ENCODE peak calls at places on chromosomes 5 and 9, in ten cellular contexts. L is CD8-positive, alpha-beta memory T cell; R is PC-3; Q is tibial artery; T is SJCRH30; K is cardiac muscle cell; G is GM23338; Y is psoas muscle; U is kidney; P is uterus. A is an unnamed sample. For H3K4me1 and H3K36me3, the result is how much of the 10 kb centered on the place peaks cover.

GRCh38 chr9:87517732-87518131 is 20.1 kb downstream of the DAPK1 start:
- DNase-seq in K (no peak), L (no peak), R (no peak), P (no peak), Q (no peak), T (no peak), G (no peak), U (no peak), Y (no peak), A (no peak)

GRCh38 chr9:134187821-134188420 is 23.6 kb upstream of the RNU6ATAC start:
- DNase-seq in L (no peak), Q (peak), G (no peak), T (no peak), R (no peak), P (no peak), K (no peak), Y (no peak), U (peak), A (peak)

GRCh38 chr9:33187519-33188218 is 20.5 kb upstream of the B4GALT1 start:
- DNase-seq in U (no peak), Y (peak), K (peak), L (no peak), Q (no peak), T (peak), R (no peak), P (peak), G (no peak), A (no peak)

GRCh38 chr9:91426123-91426745 is 2.6 kb upstream of the NFIL3 start:
- DNase-seq in T (no peak), K (peak), L (peak), R (peak), P (no peak), Q (no peak), Y (no peak), U (no peak), G (peak), A (no peak)

GRCh38 chr9:79985276-79985675 is 413.5 kb downstream of the TLE4 start:
- DNase-seq in Q (no peak), P (no peak), T (no peak), G (no peak), K (no peak), R (no peak), Y (no peak), U (no peak), L (no peak), A (no peak)

GRCh38 chr5:151733727-151734408 is 24.6 kb downstream of the ATOX1 start:
- DNase-seq in U (no peak), R (no peak), Y (no peak), T (no peak), P (no peak), Q (no peak), L (no peak), G (no peak), K (no peak), A (no peak)

GRCh38 chr9:126561582-126561981 is 52.1 kb upstream of the LMX1B start:
- DNase-seq in Y (no peak), U (no peak), G (no peak), Q (no peak), T (no peak), P (no peak), K (peak), L (no peak), R (no peak), A (no peak)

GRCh38 chr5:145812877-145813276 is 22.3 kb downstream of the PRELID2 start:
- DNase-seq in P (no peak), L (no peak), Q (no peak), R (no peak), Y (no peak), U (no peak), G (no peak), T (no peak), K (no peak), A (no peak)

DNA sequence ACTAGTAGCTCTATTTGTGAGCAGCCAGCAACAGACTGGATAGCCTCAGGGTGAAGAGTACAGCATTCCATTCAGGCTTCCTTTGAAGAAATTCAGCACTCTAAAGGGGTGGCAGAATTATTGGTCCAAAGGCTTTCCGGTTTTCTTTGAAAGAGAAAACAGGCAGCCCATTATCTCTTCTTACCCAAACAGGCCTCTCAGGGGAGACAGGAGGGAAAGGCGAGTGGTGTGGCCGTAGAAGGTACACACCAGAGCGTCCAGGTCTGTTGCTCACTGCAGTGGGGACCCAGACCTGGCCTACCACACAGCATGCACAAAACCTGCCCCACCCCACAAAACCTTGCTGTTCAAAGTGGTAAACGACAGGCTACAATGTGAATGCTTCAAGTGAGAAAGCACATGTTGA is 83.3 kb downstream of the ZNF608 start:
- DNase-seq in P (no peak), Y (no peak), Q (no peak), T (peak), K (no peak), G (peak), R (no peak), U (no peak), L (no peak), A (no peak)
- H3K4me1 ChIP-seq in P (under half), Y (half or more), Q (under half), T (half or more), K (half or more), G (half or more), R (under half), U (half or more), L (under half), A (half or more)

GRCh38 chr9:71269859-71270258 is 148.4 kb upstream of the TRPM3 start:
- DNase-seq in P (no peak), K (no peak), Y (no peak), L (no peak), U (no peak), R (no peak), G (no peak), T (no peak), Q (no peak), A (no peak)

GRCh38 chr9:71271602-71272001 is 150.2 kb upstream of the TRPM3 start:
- DNase-seq in K (no peak), L (no peak), R (no peak), P (no peak), Q (no peak), T (no peak), Y (no peak), G (no peak), U (no peak), A (no peak)

GRCh38 chr9:71268871-71269640 is 147.6 kb upstream of the TRPM3 start:
- DNase-seq in Y (no peak), T (no peak), K (no peak), L (no peak), Q (no peak), U (no peak), G (no peak), R (no peak), P (no peak), A (no peak)

GRCh38 chr9:71273613-71274012 is 152.2 kb upstream of the TRPM3 start:
- DNase-seq in R (no peak), P (no peak), Q (no peak), G (no peak), L (no peak), Y (no peak), U (no peak), T (no peak), K (no peak), A (no peak)

DNA sequence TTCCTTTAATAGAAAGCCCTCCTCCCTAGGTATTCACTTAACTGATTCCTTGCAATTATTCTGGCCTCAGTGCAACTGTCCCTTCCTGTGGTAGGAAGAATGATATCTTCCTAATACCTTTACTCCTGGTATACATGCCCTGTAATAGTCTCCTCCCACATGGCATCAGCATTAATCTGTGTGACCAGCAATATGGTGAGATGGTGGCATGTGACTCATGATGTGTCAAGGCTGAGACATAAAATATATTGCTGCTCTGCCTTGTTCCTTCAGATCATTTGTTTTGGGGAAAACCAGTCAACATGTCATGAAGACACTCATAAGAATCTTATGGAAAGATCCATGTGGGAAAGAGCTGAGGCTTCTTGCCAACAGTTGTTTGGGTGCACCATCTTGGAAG is 149.1 kb upstream of the TRPM3 start:
- DNase-seq in T (no peak), Q (no peak), G (no peak), R (peak), U (no peak), Y (no peak), K (no peak), L (no peak), P (no peak), A (no peak)
- H3K36me3 ChIP-seq in T (under half), Q (under half), G (under half), R (under half), U (under half), Y (under half), K (under half), L (under half), P (under half), A (under half)

GRCh38 chr5:119333421-119333851 is 22.4 kb upstream of the TNFAIP8 start:
- DNase-seq in K (no peak), Y (no peak), U (no peak), Q (no peak), T (no peak), G (no peak), R (no peak), L (no peak), P (no peak), A (no peak)
- H3K4me1 ChIP-seq in K (under half), Y (under half), U (under half), Q (half or more), T (under half), G (under half), R (under half), L (half or more), P (under half), A (under half)

GRCh38 chr9:23665635-23666034 is 160.4 kb downstream of the ELAVL2 start:
- DNase-seq in U (no peak), G (no peak), T (no peak), Q (no peak), R (no peak), L (no peak), Y (no peak), P (no peak), K (no peak), A (no peak)
- H3K36me3 ChIP-seq in U (under half), G (under half), T (half or more), Q (under half), R (under half), L (under half), Y (under half), P (under half), K (under half), A (under half)

DNA sequence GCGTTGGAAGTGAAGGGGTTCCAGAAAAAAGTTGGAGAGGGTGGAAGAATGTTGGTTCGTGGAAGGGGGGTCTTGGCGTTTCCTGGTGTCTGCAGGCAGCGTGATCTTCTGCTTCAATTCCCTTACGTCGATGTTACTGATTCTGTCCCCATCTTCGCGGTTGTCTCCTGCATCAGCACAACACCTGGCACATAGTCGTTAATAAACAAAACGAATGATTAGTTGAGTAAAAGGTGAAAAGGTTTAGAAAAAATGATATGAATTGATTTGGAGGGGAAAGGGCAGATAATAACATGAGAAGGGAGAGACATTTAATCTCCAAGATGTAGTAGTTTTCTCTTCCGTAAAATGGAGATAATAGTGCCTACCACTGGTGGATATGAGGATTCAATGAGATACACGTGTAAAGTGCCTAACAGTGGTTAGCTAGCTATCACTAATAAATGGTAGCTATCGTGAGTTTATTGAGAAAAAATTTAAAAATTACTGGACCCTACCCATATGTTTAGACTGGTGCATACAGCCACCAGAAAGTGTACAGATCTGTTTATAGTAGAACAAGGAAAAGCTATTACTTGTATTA is 556 bp downstream of the MTREX start:
- DNase-seq in G (no peak), Q (no peak), P (no peak), R (no peak), U (no peak), L (no peak), Y (no peak), T (peak), K (peak), A (no peak)
- H3K4me1 ChIP-seq in G (under half), Q (half or more), P (under half), R (under half), U (under half), L (half or more), Y (half or more), T (under half), K (under half), A (half or more)

DNA sequence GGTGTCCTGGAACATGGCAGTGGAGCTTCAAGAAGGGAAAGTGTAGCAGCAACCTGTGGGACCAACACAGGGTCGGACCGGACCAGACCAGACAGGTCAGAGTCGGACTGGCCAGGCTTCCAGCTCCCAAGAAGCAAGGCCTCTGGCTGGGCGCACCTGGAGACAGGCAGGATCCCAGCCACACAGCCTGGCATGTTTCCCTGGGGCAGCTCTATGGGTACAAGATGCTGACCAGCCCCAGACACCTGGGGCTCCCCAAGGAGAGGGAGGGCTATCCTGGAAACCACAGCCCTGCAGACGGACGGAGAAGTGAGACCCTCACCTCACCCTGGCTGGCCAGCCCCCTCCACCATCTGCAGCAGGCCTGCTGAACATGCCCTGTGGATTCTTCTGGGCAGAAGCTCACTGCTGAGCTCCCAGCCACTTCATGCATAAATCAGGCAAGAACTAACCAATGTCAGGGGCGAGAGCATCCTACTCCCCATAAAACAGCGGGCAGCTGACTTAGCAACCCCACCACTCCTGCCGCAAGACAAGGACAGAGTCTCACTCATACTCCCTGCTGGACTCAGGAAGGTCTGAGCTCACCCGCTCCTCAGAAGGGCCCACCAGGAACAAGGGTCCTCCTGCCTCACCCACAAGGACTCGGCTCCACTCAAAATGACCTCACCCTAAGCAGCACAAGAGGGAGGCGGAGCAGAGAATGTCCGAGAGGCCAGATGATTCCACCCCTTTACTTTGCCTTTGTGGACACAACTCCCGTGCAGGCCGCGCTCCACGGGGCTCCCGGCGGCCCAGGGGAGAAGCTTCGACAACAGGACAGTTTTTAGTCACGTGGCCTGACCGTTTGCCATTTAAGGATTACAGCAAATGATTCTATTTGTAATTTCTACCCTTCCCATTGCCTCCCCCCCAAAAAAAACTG is 2.9 kb upstream of the DPH7 start:
- DNase-seq in G (no peak), Y (no peak), Q (no peak), T (no peak), U (peak), R (no peak), L (no peak), K (no peak), P (no peak), A (no peak)
- H3K36me3 ChIP-seq in G (under half), Y (half or more), Q (under half), T (under half), U (under half), R (under half), L (under half), K (under half), P (under half), A (under half)

DNA sequence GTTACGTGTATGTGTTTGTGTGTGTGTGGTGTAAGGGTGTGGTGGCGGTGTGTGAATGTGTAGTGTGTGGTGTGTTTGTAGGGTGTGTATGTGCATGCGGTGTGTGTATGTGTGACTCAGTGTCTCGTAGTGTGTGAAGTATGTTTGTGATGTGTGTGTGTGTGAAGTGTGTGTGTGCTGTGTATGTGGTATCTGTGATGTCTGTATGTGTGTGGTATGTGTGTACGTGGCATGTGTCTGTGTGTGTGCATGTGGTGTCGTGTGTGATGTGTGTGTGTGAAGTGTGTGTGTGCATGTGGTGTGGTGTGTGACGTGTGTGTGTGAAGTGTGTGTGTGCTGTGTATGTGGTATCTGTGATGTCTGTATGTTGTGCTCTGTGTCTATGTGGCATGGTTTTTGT is 339.4 kb downstream of the MTRR start:
- DNase-seq in P (no peak), R (no peak), Q (no peak), Y (no peak), G (no peak), T (no peak), U (no peak), L (no peak), K (no peak), A (no peak)
- H3K4me1 ChIP-seq in P (under half), R (under half), Q (under half), Y (under half), G (under half), T (under half), U (under half), L (under half), K (under half), A (under half)

DNA sequence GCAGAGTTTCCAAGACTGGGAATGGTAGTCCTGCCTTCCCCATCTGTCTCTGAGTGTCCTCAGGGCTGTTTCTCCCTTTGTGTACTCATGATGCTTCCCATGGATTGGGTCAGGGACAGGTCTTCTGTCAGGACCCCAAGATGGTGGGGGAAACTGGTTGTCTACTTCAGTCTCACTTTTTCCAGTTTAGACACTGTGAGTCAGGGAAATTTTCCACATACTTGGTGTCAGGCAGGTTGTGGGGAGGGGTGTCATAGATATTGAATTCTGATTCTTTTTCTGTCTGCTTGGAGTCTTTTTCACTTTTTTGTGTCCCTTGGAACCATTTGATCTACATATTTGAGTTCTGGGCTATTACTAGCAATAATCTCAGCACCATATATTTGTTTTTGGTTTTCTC is 10.3 kb downstream of the POLK start:
- DNase-seq in Y (no peak), P (no peak), U (no peak), G (no peak), T (no peak), K (no peak), R (peak), Q (no peak), L (no peak), A (no peak)
- H3K36me3 ChIP-seq in Y (under half), P (under half), U (under half), G (under half), T (under half), K (under half), R (under half), Q (under half), L (under half), A (under half)

GRCh38 chr5:14595877-14596276 is 14.3 kb downstream of the OTULINL start:
- DNase-seq in T (no peak), L (no peak), Y (no peak), U (no peak), R (no peak), K (no peak), G (no peak), Q (no peak), P (no peak), A (no peak)
- H3K4me1 ChIP-seq in T (under half), L (half or more), Y (under half), U (under half), R (under half), K (under half), G (under half), Q (under half), P (under half), A (under half)

GRCh38 chr5:56382896-56383295 is 149.8 kb upstream of the ANKRD55 start:
- DNase-seq in Q (no peak), L (no peak), K (no peak), R (no peak), G (no peak), Y (no peak), P (no peak), U (no peak), T (no peak), A (no peak)
- H3K36me3 ChIP-seq in Q (under half), L (under half), K (under half), R (under half), G (under half), Y (under half), P (under half), U (under half), T (under half), A (under half)